ENCODE peak calls at places on chromosome 9, in six cellular contexts. Q is A549, Y is GM12878, D is IMR-90, O is HepG2, W is K562. F is an unnamed sample.

GRCh38 chr9:108779506-108779905 is 76.3 kb downstream of the ACTL7B start:
- DNase-seq in D (no peak), Q (no peak), Y (no peak), O (no peak), W (no peak), F (no peak)

GRCh38 chr9:12790883-12791282 is 16.1 kb downstream of the LURAP1L start:
- DNase-seq in Q (no peak), Y (no peak), D (no peak), O (no peak), W (no peak), F (no peak)

GRCh38 chr9:28841795-28842194 is 1268.5 kb upstream of the C9orf72 start:
- DNase-seq in D (no peak), W (no peak), Q (no peak), O (no peak), Y (no peak), F (no peak)

GRCh38 chr9:113677057-113677456 is 199.1 kb upstream of the ZNF618 start:
- DNase-seq in Q (no peak), W (no peak), D (no peak), Y (no peak), O (no peak), F (no peak)

GRCh38 chr9:34047864-34048729 is 590 bp downstream of the UBAP2 start:
- DNase-seq in Q (peak), O (peak), W (peak), Y (no peak), D (no peak), F (peak)

GRCh38 chr9:126781717-126782388 is 23.0 kb upstream of the ZBTB43 start:
- DNase-seq in Q (peak), W (peak), Y (no peak), D (peak), O (peak), F (peak)

GRCh38 chr9:113598451-113598850 is 134.9 kb downstream of the RGS3 start:
- DNase-seq in W (no peak), Q (no peak), O (no peak), Y (no peak), D (no peak), F (no peak)

GRCh38 chr9:29625292-29625731 is 2052.0 kb upstream of the C9orf72 start:
- DNase-seq in Q (no peak), D (no peak), W (no peak), O (no peak), Y (no peak), F (no peak)

GRCh38 chr9:79976501-79977444 is 405.0 kb downstream of the TLE4 start:
- DNase-seq in O (no peak), Q (no peak), D (no peak), Y (no peak), W (no peak), F (no peak)

GRCh38 chr9:93660647-93661046 is 84.3 kb downstream of the PHF2 start:
- DNase-seq in O (no peak), Q (no peak), Y (no peak), D (no peak), W (no peak), F (no peak)

GRCh38 chr9:16143947-16144890 is 591.4 kb downstream of the CCDC171 start:
- DNase-seq in Y (no peak), W (no peak), Q (no peak), O (no peak), D (no peak), F (no peak)

GRCh38 chr9:16294371-16294770 is 576.1 kb downstream of the BNC2 start:
- DNase-seq in D (no peak), Q (no peak), O (no peak), W (no peak), Y (no peak), F (no peak)

GRCh38 chr9:115038138-115038537 is 79.8 kb downstream of the TNC start:
- DNase-seq in Q (no peak), Y (no peak), W (no peak), D (no peak), O (no peak), F (no peak)

GRCh38 chr9:6733243-6733642 is 24.5 kb upstream of the KDM4C start:
- DNase-seq in W (no peak), D (no peak), Y (no peak), O (no peak), Q (no peak), F (no peak)

GRCh38 chr9:76629205-76629990 is 134.8 kb upstream of the PCA3 start:
- DNase-seq in D (no peak), Q (no peak), W (no peak), O (no peak), Y (no peak), F (no peak)

GRCh38 chr9:27204578-27204977 is 92.4 kb downstream of the EQTN start:
- DNase-seq in O (no peak), D (peak), Q (no peak), W (no peak), Y (no peak), F (no peak)

GRCh38 chr9:38388283-38389223 is 3.9 kb upstream of the ALDH1B1 start:
- DNase-seq in Q (no peak), Y (no peak), W (no peak), O (peak), D (peak), F (no peak)

GRCh38 chr9:71796368-71796767 is 28.1 kb upstream of the CEMIP2 start:
- DNase-seq in Y (peak), D (no peak), O (no peak), W (no peak), Q (no peak), F (no peak)

GRCh38 chr9:4970970-4971641 is 14.0 kb upstream of the JAK2 start:
- DNase-seq in Q (no peak), W (no peak), D (no peak), Y (peak), O (no peak), F (no peak)

GRCh38 chr9:69773258-69773657 is 13.4 kb upstream of the PTAR1 start:
- DNase-seq in D (no peak), Y (no peak), Q (no peak), W (no peak), O (no peak), F (no peak)

GRCh38 chr9:93427655-93428379 is 23.7 kb upstream of the FAM120A start:
- DNase-seq in Y (no peak), O (peak), Q (no peak), D (no peak), W (peak), F (no peak)

GRCh38 chr9:8874482-8874881 is 1074.9 kb upstream of the DMAC1 start:
- DNase-seq in Y (no peak), O (no peak), D (no peak), W (no peak), Q (no peak), F (no peak)

GRCh38 chr9:22170162-22170932 is 161.2 kb upstream of the CDKN2B start:
- DNase-seq in Y (no peak), D (peak), O (peak), W (no peak), Q (no peak), F (no peak)

GRCh38 chr9:16726718-16727451 is 143.6 kb downstream of the BNC2 start:
- DNase-seq in Y (no peak), D (peak), O (no peak), W (no peak), Q (peak), F (peak)

GRCh38 chr9:129669946-129670345 is 4.5 kb downstream of the PRRX2 start:
- DNase-seq in Y (no peak), D (no peak), W (no peak), O (no peak), Q (no peak), F (no peak)

GRCh38 chr9:89661956-89662717 is 57.3 kb downstream of the GADD45G start:
- DNase-seq in W (peak), Y (no peak), Q (peak), D (peak), O (peak), F (peak)

GRCh38 chr9:122846371-122847060 is 18.1 kb upstream of the PDCL start:
- DNase-seq in Y (no peak), W (no peak), O (no peak), D (no peak), Q (no peak), F (no peak)

GRCh38 chr9:98551511-98552286 is 157.0 kb downstream of the GABBR2 start:
- DNase-seq in D (peak), O (no peak), Y (no peak), Q (no peak), W (no peak), F (no peak)

GRCh38 chr9:122865300-122865699 is 36.9 kb upstream of the PDCL start:
- DNase-seq in Y (no peak), O (no peak), W (no peak), D (no peak), Q (no peak), F (no peak)

GRCh38 chr9:34659592-34660253 is 2.7 kb downstream of the CCL27 start:
- DNase-seq in Y (no peak), D (peak), Q (no peak), O (no peak), W (no peak), F (no peak)

GRCh38 chr9:928363-929042 is 48.0 kb upstream of the DMRT3 start:
- DNase-seq in W (peak), Y (no peak), Q (peak), D (no peak), O (peak), F (peak)

GRCh38 chr9:34929506-34930102 is 28.5 kb upstream of the PHF24 start:
- DNase-seq in O (peak), Y (no peak), W (peak), D (peak), Q (peak), F (peak)

GRCh38 chr9:16501098-16501663 is 369.3 kb downstream of the BNC2 start:
- DNase-seq in Q (no peak), O (no peak), D (peak), W (no peak), Y (no peak), F (no peak)

GRCh38 chr9:78296208-78296892 is 575 bp upstream of the PSAT1 start:
- DNase-seq in D (peak), W (no peak), O (peak), Q (peak), Y (no peak), F (peak)

GRCh38 chr9:78296893-78297671 is at the start of gene PSAT1:
- DNase-seq in D (peak), Q (peak), W (peak), Y (peak), O (peak), F (peak)

GRCh38 chr9:78300209-78300608 is 3.3 kb downstream of the PSAT1 start:
- DNase-seq in D (no peak), Q (no peak), O (peak), Y (no peak), W (no peak), F (no peak)

GRCh38 chr9:78297672-78297961 is 692 bp downstream of the PSAT1 start:
- DNase-seq in Y (no peak), D (peak), O (no peak), W (no peak), Q (no peak), F (no peak)

GRCh38 chr9:78298046-78298511 is 1.2 kb downstream of the PSAT1 start:
- DNase-seq in W (peak), D (no peak), O (peak), Y (no peak), Q (peak), F (peak)
- TF ChIP-seq BHLHE40 in W (no peak), D (no peak), O (no peak), Y (no peak), Q (no peak), F (no peak)

GRCh38 chr9:131178895-131179294 is 53.5 kb downstream of the NUP214 start:
- DNase-seq in O (no peak), D (no peak), W (no peak), Q (no peak), Y (no peak), F (no peak)
- TF ChIP-seq BHLHE40 in O (no peak), D (no peak), W (no peak), Q (no peak), Y (no peak), F (no peak)

GRCh38 chr9:110156902-110157301 is 51.1 kb downstream of the C9orf152 start:
- DNase-seq in D (no peak), W (no peak), Q (no peak), Y (no peak), O (no peak), F (no peak)
- TF ChIP-seq BHLHE40 in D (no peak), W (no peak), Q (no peak), Y (peak), O (no peak), F (no peak)

GRCh38 chr9:20579544-20580309 is 42.6 kb downstream of the MLLT3 start:
- DNase-seq in D (no peak), Q (no peak), Y (no peak), O (no peak), W (no peak), F (no peak)
- TF ChIP-seq BHLHE40 in D (no peak), Q (no peak), Y (no peak), O (no peak), W (no peak), F (no peak)

DNA sequence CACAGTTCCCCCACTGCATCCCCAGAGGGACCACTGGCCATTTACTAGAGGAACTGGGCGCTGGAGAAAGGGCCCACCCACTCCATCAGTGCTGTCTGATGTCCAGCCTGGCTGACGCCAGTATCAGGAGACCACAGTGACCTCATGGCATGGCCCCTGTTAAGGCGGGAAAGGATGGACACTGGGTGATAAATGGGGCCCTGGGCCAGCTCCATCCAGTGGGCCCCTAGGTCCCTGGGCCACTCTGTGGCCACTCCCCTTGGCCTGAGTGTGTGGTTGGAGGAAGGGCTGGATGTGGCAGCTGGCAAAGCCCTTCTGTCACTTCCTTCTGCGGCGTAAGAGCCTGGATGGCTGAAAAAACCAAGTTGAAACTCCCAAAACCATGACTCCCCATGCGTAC is 44.9 kb upstream of the NOTCH1 start:
- DNase-seq in O (no peak), Y (no peak), W (no peak), D (no peak), Q (no peak), F (no peak)
- TF ChIP-seq BHLHE40 in O (no peak), Y (no peak), W (no peak), D (no peak), Q (no peak), F (no peak)